ENCODE peak calls at places on chromosome 1, in seven cellular contexts. R is GM23338, B is cardiac muscle cell, M is MM.1S, L is breast epithelium, F is lung, O is neural progenitor cell. K is an unnamed sample. For H3K4me1, the result is how much of the 10 kb centered on the place peaks cover.

GRCh38 chr1:9728451-9729295 is 77.1 kb downstream of the PIK3CD start:
- DNase-seq in R (no peak), B (no peak), M (no peak), L (no peak), F (no peak), O (no peak), K (no peak)

GRCh38 chr1:4084446-4084845 is 184.4 kb upstream of the C1orf174 start:
- DNase-seq in R (no peak), B (no peak), M (no peak), L (no peak), F (no peak), O (no peak), K (no peak)

GRCh38 chr1:92926873-92927272 is 34.4 kb downstream of the DIPK1A start:
- DNase-seq in R (no peak), B (no peak), M (no peak), L (no peak), F (no peak), O (no peak), K (no peak)

GRCh38 chr1:28560886-28561285 is 8.0 kb downstream of the TRNAU1AP start:
- DNase-seq in R (no peak), B (no peak), M (no peak), L (no peak), F (no peak), O (no peak), K (no peak)

GRCh38 chr1:219837274-219837993 is 90.9 kb downstream of the SLC30A10 start:
- DNase-seq in R (peak), B (peak), M (peak), L (no peak), F (no peak), O (peak), K (peak)

GRCh38 chr1:212629450-212630158 is 21.0 kb downstream of the ATF3 start:
- DNase-seq in R (no peak), B (no peak), M (no peak), L (no peak), F (no peak), O (no peak), K (no peak)

GRCh38 chr1:26838474-26839338 is 12.2 kb downstream of the ZDHHC18 start:
- DNase-seq in R (no peak), B (no peak), M (peak), L (no peak), F (no peak), O (no peak), K (peak)

GRCh38 chr1:53187371-53187770 is 9.3 kb upstream of the CPT2 start:
- DNase-seq in R (no peak), B (no peak), M (no peak), L (no peak), F (no peak), O (no peak), K (no peak)

GRCh38 chr1:165896277-165896676 is 68.9 kb downstream of the UCK2 start:
- DNase-seq in R (no peak), B (peak), M (no peak), L (no peak), F (no peak), O (no peak), K (peak)

DNA sequence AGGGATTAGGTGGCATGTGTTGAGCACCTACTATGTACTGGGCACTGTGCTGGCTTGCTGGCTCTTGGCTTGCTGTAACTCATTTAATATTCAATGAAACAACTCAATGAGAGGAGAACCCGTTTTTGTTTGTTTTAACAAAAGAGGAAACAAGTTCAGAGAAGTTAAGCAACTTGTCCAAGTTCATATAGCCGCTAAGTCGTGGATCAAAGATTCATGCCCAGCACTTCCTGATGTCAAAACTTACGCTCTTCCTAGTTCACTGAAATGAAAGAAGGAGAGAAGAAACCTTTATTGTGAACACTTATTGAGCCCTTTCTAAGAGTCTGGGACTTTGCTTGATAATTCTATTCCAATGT is 475.9 kb downstream of the PTPRU start:
- DNase-seq in R (no peak), B (no peak), M (no peak), L (no peak), F (no peak), O (no peak), K (no peak)
- H3K27ac ChIP-seq in R (no peak), B (no peak), M (no peak), L (no peak), F (no peak), O (no peak), K (no peak)

GRCh38 chr1:218299416-218299815 is 14.3 kb downstream of the RRP15 start:
- DNase-seq in R (peak), B (peak), M (peak), L (no peak), F (no peak), O (peak), K (peak)
- TF ChIP-seq CTCF in R (peak), B (peak), M (peak), L (no peak), F (no peak), O (peak), K (peak)

GRCh38 chr1:94227624-94228023 is 9.8 kb downstream of the ARHGAP29 start:
- DNase-seq in R (no peak), B (no peak), M (no peak), L (no peak), F (no peak), O (no peak), K (no peak)

GRCh38 chr1:94234615-94235014 is 2.8 kb downstream of the ARHGAP29 start:
- DNase-seq in R (no peak), B (no peak), M (no peak), L (no peak), F (no peak), O (no peak), K (no peak)

GRCh38 chr1:94228640-94229375 is 8.6 kb downstream of the ARHGAP29 start:
- DNase-seq in R (no peak), B (peak), M (no peak), L (no peak), F (no peak), O (no peak), K (no peak)

GRCh38 chr1:94235189-94236020 is 2.0 kb downstream of the ARHGAP29 start:
- DNase-seq in R (no peak), B (peak), M (no peak), L (no peak), F (no peak), O (no peak), K (no peak)

GRCh38 chr1:94230920-94231319 is 6.5 kb downstream of the ARHGAP29 start:
- DNase-seq in R (no peak), B (peak), M (no peak), L (no peak), F (no peak), O (no peak), K (no peak)
- H3K4me1 ChIP-seq in R (under half), B (under half), M (under half), L (under half), F (under half), O (under half), K (under half)

GRCh38 chr1:118979754-118980270 is 8.3 kb downstream of the TBX15 start:
- DNase-seq in R (peak), B (no peak), M (no peak), L (no peak), F (no peak), O (peak), K (no peak)
- H3K27ac ChIP-seq in R (no peak), B (no peak), M (no peak), L (peak), F (no peak), O (no peak), K (no peak)

GRCh38 chr1:96536576-96536975 is 185.0 kb upstream of the PTBP2 start:
- DNase-seq in R (no peak), B (no peak), M (no peak), L (no peak), F (no peak), O (no peak), K (no peak)

GRCh38 chr1:96541491-96541890 is 180.1 kb upstream of the PTBP2 start:
- DNase-seq in R (no peak), B (no peak), M (no peak), L (no peak), F (no peak), O (no peak), K (no peak)

GRCh38 chr1:96533820-96534219 is 187.8 kb upstream of the PTBP2 start:
- DNase-seq in R (no peak), B (no peak), M (no peak), L (no peak), F (no peak), O (no peak), K (no peak)

GRCh38 chr1:96538883-96539282 is 182.7 kb upstream of the PTBP2 start:
- DNase-seq in R (no peak), B (peak), M (no peak), L (peak), F (peak), O (no peak), K (no peak)

DNA sequence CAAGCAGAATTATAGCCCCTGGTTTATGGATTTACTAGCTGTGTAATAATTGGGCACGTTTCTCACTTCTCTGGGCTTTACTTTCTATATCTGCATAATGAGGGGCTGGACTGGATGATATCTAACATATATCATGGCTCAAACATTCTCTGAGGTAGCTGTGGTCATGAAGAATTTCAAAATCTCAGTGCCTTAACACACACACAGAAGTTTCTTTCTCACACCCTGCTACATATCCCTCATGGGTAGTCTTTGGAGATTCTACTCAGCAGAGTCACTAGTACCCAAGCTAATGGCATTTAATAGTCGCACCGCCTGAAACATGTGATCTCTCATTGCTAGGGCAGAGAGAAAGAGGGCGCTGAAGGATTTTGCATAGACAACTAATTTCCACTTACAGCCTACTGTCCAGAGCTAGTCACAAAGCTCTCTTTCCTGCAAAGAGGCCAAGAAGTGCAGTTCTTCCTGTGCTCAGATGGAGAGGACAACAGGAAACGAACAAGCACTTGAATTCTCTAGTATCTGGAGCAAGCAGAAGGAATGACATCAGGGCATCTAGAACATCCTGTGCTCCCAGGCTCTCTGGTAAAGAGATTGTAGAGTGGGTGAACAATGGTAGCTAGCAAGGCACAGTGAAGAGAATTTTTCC is 183.5 kb upstream of the PTBP2 start:
- DNase-seq in R (peak), B (peak), M (no peak), L (no peak), F (peak), O (no peak), K (peak)
- TF ChIP-seq CTCF in R (peak), B (peak), M (no peak), L (no peak), F (no peak), O (no peak), K (no peak)

GRCh38 chr1:15950302-15950701 is 25.6 kb downstream of the ZBTB17 start:
- DNase-seq in R (no peak), B (no peak), M (no peak), L (no peak), F (no peak), O (no peak), K (no peak)
- H3K4me1 ChIP-seq in R (under half), B (half or more), M (under half), L (under half), F (half or more), O (under half), K (half or more)

GRCh38 chr1:65751961-65752360 is 40.7 kb upstream of the PDE4B start:
- DNase-seq in R (no peak), B (no peak), M (no peak), L (no peak), F (no peak), O (no peak), K (no peak)
- H3K27ac ChIP-seq in R (no peak), B (no peak), M (no peak), L (no peak), F (peak), O (no peak), K (no peak)

DNA sequence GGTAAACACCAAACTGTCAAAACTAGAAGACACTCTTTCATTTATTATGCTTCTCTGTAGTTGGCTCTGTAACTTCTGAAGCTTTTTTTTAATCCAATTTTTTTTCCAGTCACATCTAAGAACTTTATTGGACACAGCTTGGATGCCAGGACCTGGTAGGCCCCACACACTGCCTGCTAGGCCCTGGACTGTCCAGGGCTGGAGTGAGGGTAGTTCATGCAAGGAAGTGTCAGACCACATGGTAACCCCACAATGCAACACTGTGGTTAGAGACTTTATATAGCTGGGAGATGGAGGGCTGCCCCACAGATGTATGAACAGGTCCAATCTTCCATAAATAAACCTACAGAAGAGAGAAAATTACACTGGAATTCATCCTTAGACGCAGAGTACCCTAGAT is 7.1 kb downstream of the SLC2A1 start:
- DNase-seq in R (no peak), B (no peak), M (no peak), L (no peak), F (no peak), O (no peak), K (no peak)
- TF ChIP-seq CTCF in R (no peak), B (no peak), M (no peak), L (no peak), F (no peak), O (no peak), K (no peak)

DNA sequence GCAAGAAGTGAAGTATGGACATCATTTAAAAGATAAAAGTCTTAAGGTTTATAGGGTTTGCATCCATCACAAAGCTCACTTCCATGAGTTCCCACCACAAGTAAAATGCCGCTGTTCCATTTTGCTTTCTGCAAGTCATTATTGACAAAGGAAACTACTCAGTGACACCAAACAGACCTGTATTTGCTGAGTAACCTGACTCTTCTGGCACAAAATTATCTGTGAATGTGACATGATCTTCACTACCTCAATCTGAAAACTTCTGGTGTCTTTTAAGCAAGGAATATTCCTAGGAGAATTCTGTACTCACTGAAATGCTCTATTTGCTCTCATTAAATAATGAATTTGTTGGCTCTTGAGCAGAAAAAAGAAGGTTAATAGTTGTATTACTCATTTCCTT is 1077.4 kb upstream of the ADGRL4 start:
- DNase-seq in R (no peak), B (no peak), M (no peak), L (no peak), F (no peak), O (no peak), K (no peak)
- H3K4me1 ChIP-seq in R (under half), B (under half), M (under half), L (under half), F (under half), O (under half), K (under half)